ENCODE peak calls at places on chromosomes 1 and 21, in seven cellular contexts. One of them, this sample, is unnamed.
A peak's percentile ranks its signal among the peaks of the same experiment; 100 is the strongest.

GRCh38 chr1:51170342-51170741 is 65.7 kb upstream of the RNF11 start:
- DNase-seq in BJ: no peak
- DNase-seq in Calu3: no peak
- DNase-seq in progenitor cell of endocrine pancreas: no peak
- DNase-seq in heart right ventricle: no peak
- DNase-seq in A549: peak; percentile 55
- DNase-seq in ascending aorta: no peak
- DNase-seq in this sample: no peak

GRCh38 chr1:6544831-6545230 is 9.5 kb downstream of the NOL9 start:
- DNase-seq in BJ: no peak
- DNase-seq in Calu3: no peak
- DNase-seq in progenitor cell of endocrine pancreas: no peak
- DNase-seq in heart right ventricle: no peak
- DNase-seq in A549: no peak
- DNase-seq in ascending aorta: no peak
- DNase-seq in this sample: no peak

GRCh38 chr1:220904861-220905260 is 25.6 kb downstream of the HLX start:
- DNase-seq in BJ: no peak
- DNase-seq in Calu3: no peak
- DNase-seq in progenitor cell of endocrine pancreas: no peak
- DNase-seq in heart right ventricle: no peak
- DNase-seq in A549: no peak
- DNase-seq in ascending aorta: no peak
- DNase-seq in this sample: no peak

GRCh38 chr1:10642403-10643080 is 153.9 kb downstream of the CASZ1 start:
- DNase-seq in BJ: no peak
- DNase-seq in Calu3: no peak
- DNase-seq in progenitor cell of endocrine pancreas: no peak
- DNase-seq in heart right ventricle: no peak
- DNase-seq in A549: no peak
- DNase-seq in ascending aorta: no peak
- DNase-seq in this sample: no peak

GRCh38 chr1:4170548-4170947 is 270.5 kb upstream of the C1orf174 start:
- DNase-seq in BJ: no peak
- DNase-seq in Calu3: no peak
- DNase-seq in progenitor cell of endocrine pancreas: no peak
- DNase-seq in heart right ventricle: no peak
- DNase-seq in A549: no peak
- DNase-seq in ascending aorta: no peak
- DNase-seq in this sample: no peak

GRCh38 chr1:182615468-182616129 is 11.4 kb upstream of the RGS16 start:
- DNase-seq in BJ: no peak
- DNase-seq in Calu3: no peak
- DNase-seq in progenitor cell of endocrine pancreas: no peak
- DNase-seq in heart right ventricle: peak; percentile 61
- DNase-seq in A549: no peak
- DNase-seq in ascending aorta: peak; percentile 92
- DNase-seq in this sample: no peak

GRCh38 chr1:200438911-200439310 is 29.1 kb upstream of the ZNF281 start:
- DNase-seq in BJ: no peak
- DNase-seq in Calu3: no peak
- DNase-seq in progenitor cell of endocrine pancreas: no peak
- DNase-seq in heart right ventricle: no peak
- DNase-seq in A549: no peak
- DNase-seq in ascending aorta: no peak
- DNase-seq in this sample: no peak

GRCh38 chr1:155261401-155261887 is 716 bp downstream of the SCAMP3 start:
- DNase-seq in BJ: no peak
- DNase-seq in Calu3: peak; percentile 37
- DNase-seq in progenitor cell of endocrine pancreas: no peak
- DNase-seq in heart right ventricle: no peak
- DNase-seq in A549: no peak
- DNase-seq in ascending aorta: no peak
- DNase-seq in this sample: no peak

GRCh38 chr1:53460211-53460634 is 1.0 kb downstream of the DMRTB1 start:
- DNase-seq in BJ: no peak
- DNase-seq in Calu3: no peak
- DNase-seq in progenitor cell of endocrine pancreas: no peak
- DNase-seq in heart right ventricle: no peak
- DNase-seq in A549: no peak
- DNase-seq in ascending aorta: no peak
- DNase-seq in this sample: no peak

GRCh38 chr21:46362946-46363345 is 39.0 kb downstream of the PCNT start:
- DNase-seq in BJ: no peak
- DNase-seq in Calu3: no peak
- DNase-seq in progenitor cell of endocrine pancreas: no peak
- DNase-seq in heart right ventricle: no peak
- DNase-seq in A549: no peak
- DNase-seq in ascending aorta: no peak
- DNase-seq in this sample: no peak

GRCh38 chr21:43597052-43597451 is 62.2 kb downstream of the HSF2BP start:
- DNase-seq in BJ: no peak
- DNase-seq in Calu3: no peak
- DNase-seq in progenitor cell of endocrine pancreas: no peak
- DNase-seq in heart right ventricle: no peak
- DNase-seq in A549: peak; percentile 50
- DNase-seq in ascending aorta: no peak
- DNase-seq in this sample: no peak

GRCh38 chr1:80509965-80510522 is 1290.7 kb upstream of the ADGRL2 start:
- DNase-seq in BJ: no peak
- DNase-seq in Calu3: no peak
- DNase-seq in progenitor cell of endocrine pancreas: no peak
- DNase-seq in heart right ventricle: no peak
- DNase-seq in A549: no peak
- DNase-seq in ascending aorta: no peak
- DNase-seq in this sample: no peak

GRCh38 chr21:32056791-32057190 is 184.0 kb downstream of the HUNK start:
- DNase-seq in BJ: no peak
- DNase-seq in Calu3: no peak
- DNase-seq in progenitor cell of endocrine pancreas: no peak
- DNase-seq in heart right ventricle: no peak
- DNase-seq in A549: no peak
- DNase-seq in ascending aorta: peak; percentile 43
- DNase-seq in this sample: no peak

GRCh38 chr1:237851209-237851845 is 39.4 kb downstream of the ZP4 start:
- DNase-seq in BJ: no peak
- DNase-seq in Calu3: peak; percentile 84
- DNase-seq in progenitor cell of endocrine pancreas: no peak
- DNase-seq in heart right ventricle: no peak
- DNase-seq in A549: peak; percentile 58
- DNase-seq in ascending aorta: no peak
- DNase-seq in this sample: no peak

GRCh38 chr1:45331436-45332345 is 5.0 kb downstream of the HPDL start:
- DNase-seq in BJ: no peak
- DNase-seq in Calu3: no peak
- DNase-seq in progenitor cell of endocrine pancreas: no peak
- DNase-seq in heart right ventricle: no peak
- DNase-seq in A549: no peak
- DNase-seq in ascending aorta: no peak
- DNase-seq in this sample: no peak

DNA sequence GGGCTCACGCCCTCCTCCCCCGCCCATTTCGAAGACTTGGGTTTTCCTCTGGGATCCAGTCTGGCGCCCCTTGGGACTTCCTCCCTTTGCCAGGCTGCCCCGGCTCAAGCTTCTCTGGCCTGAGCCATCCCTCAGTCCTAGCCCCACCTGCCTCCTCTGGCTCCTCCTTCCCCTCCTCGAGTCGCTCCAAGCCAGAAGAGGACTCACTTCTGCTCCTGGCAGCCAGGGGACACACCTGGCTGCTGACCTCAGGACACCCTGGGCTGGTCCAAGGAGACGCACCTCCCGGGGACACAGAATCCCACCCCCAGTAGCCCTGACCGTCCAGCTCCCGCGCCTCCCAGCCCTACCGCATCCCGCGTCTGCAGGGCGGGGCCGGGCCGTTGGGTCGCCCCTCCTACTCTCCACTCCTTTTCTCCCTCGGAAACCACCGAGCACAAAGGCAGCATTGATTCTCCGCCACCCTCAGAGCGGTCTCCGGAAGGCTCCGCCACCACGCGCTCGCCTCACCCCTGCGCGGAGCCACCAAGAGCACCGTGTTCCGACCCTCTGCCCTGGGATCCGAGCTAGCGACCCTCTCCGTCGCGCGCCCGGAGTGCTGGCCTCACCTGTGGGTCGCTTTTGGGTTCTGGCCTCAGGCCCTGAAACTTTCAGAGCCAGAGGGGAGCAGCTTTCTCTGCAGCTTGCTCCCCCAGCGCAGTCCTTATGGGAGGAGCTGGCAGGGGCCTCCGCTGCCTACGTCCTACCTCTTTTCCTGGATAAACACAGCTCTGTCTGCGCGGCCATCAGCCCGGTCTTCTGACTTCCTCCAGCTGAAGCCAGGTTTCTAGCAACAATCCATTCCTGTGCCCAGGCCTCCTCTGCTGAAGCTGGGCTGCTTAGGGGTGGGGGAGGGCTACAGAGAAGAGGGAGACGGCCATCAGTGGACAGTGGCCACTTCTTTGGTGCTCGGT is at the start of gene C2CD4D:
- DNase-seq in BJ: no peak
- DNase-seq in Calu3: peak; percentile 96
- DNase-seq in progenitor cell of endocrine pancreas: peak; percentile 62
- DNase-seq in heart right ventricle: peak; percentile 31
- DNase-seq in A549: no peak
- DNase-seq in ascending aorta: no peak
- DNase-seq in this sample: no peak
- TF ChIP-seq CTCF in BJ: no peak
- TF ChIP-seq CTCF in Calu3: no peak
- TF ChIP-seq CTCF in progenitor cell of endocrine pancreas: no peak
- TF ChIP-seq CTCF in heart right ventricle: no peak
- TF ChIP-seq CTCF in A549: no peak
- TF ChIP-seq CTCF in ascending aorta: no peak
- TF ChIP-seq CTCF in this sample: no peak

GRCh38 chr1:175376194-175376593 is 183.6 kb upstream of the KIAA0040 start:
- DNase-seq in BJ: no peak
- DNase-seq in Calu3: no peak
- DNase-seq in progenitor cell of endocrine pancreas: no peak
- DNase-seq in heart right ventricle: no peak
- DNase-seq in A549: peak; percentile 30
- DNase-seq in ascending aorta: no peak
- DNase-seq in this sample: no peak
- TF ChIP-seq CTCF in BJ: no peak
- TF ChIP-seq CTCF in Calu3: no peak
- TF ChIP-seq CTCF in progenitor cell of endocrine pancreas: peak; percentile 17
- TF ChIP-seq CTCF in heart right ventricle: peak; percentile 35
- TF ChIP-seq CTCF in A549: peak; percentile 33
- TF ChIP-seq CTCF in ascending aorta: no peak
- TF ChIP-seq CTCF in this sample: no peak

GRCh38 chr1:217017172-217017571 is 293.9 kb upstream of the ESRRG start:
- DNase-seq in BJ: no peak
- DNase-seq in Calu3: no peak
- DNase-seq in progenitor cell of endocrine pancreas: no peak
- DNase-seq in heart right ventricle: no peak
- DNase-seq in A549: no peak
- DNase-seq in ascending aorta: no peak
- DNase-seq in this sample: no peak

GRCh38 chr1:217026506-217026905 is 303.3 kb upstream of the ESRRG start:
- DNase-seq in BJ: no peak
- DNase-seq in Calu3: peak; percentile 53
- DNase-seq in progenitor cell of endocrine pancreas: no peak
- DNase-seq in heart right ventricle: no peak
- DNase-seq in A549: no peak
- DNase-seq in ascending aorta: no peak
- DNase-seq in this sample: no peak

GRCh38 chr1:217018648-217019047 is 295.4 kb upstream of the ESRRG start:
- DNase-seq in BJ: no peak
- DNase-seq in Calu3: no peak
- DNase-seq in progenitor cell of endocrine pancreas: no peak
- DNase-seq in heart right ventricle: no peak
- DNase-seq in A549: no peak
- DNase-seq in ascending aorta: no peak
- DNase-seq in this sample: no peak

GRCh38 chr1:217019475-217019874 is 296.2 kb upstream of the ESRRG start:
- DNase-seq in BJ: no peak
- DNase-seq in Calu3: no peak
- DNase-seq in progenitor cell of endocrine pancreas: no peak
- DNase-seq in heart right ventricle: no peak
- DNase-seq in A549: no peak
- DNase-seq in ascending aorta: no peak
- DNase-seq in this sample: no peak

GRCh38 chr1:217021400-217021799 is 298.2 kb upstream of the ESRRG start:
- DNase-seq in BJ: no peak
- DNase-seq in Calu3: no peak
- DNase-seq in progenitor cell of endocrine pancreas: no peak
- DNase-seq in heart right ventricle: no peak
- DNase-seq in A549: no peak
- DNase-seq in ascending aorta: no peak
- DNase-seq in this sample: no peak
- TF ChIP-seq CTCF in BJ: no peak
- TF ChIP-seq CTCF in Calu3: no peak
- TF ChIP-seq CTCF in progenitor cell of endocrine pancreas: no peak
- TF ChIP-seq CTCF in heart right ventricle: no peak
- TF ChIP-seq CTCF in A549: no peak
- TF ChIP-seq CTCF in ascending aorta: no peak
- TF ChIP-seq CTCF in this sample: no peak

DNA sequence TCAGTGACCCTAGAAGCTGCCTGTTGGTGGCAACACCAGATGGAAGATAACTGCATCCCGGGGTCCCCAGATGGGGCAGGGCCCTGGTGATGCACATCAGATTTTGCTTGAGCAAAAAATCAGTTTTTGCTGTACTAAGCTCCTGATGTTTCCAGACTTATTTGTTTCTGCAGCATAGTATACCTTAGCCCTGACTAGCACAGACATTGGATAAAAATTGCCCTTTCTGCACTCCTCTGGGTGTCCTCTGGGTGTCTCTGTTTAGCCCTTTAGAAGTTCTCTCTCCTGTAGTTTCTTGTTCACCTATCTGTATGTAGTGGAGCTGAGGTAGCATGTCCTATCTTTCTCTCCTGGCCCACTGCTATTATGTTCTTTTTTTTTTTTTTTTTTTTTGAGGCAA is 30.3 kb upstream of the PLA2G2C start:
- DNase-seq in BJ: no peak
- DNase-seq in Calu3: no peak
- DNase-seq in progenitor cell of endocrine pancreas: no peak
- DNase-seq in heart right ventricle: no peak
- DNase-seq in A549: peak; percentile 34
- DNase-seq in ascending aorta: no peak
- DNase-seq in this sample: no peak
- TF ChIP-seq CTCF in BJ: peak; percentile 26
- TF ChIP-seq CTCF in Calu3: no peak
- TF ChIP-seq CTCF in progenitor cell of endocrine pancreas: peak; percentile 36
- TF ChIP-seq CTCF in heart right ventricle: no peak
- TF ChIP-seq CTCF in A549: peak; percentile 38
- TF ChIP-seq CTCF in ascending aorta: no peak
- TF ChIP-seq CTCF in this sample: no peak

DNA sequence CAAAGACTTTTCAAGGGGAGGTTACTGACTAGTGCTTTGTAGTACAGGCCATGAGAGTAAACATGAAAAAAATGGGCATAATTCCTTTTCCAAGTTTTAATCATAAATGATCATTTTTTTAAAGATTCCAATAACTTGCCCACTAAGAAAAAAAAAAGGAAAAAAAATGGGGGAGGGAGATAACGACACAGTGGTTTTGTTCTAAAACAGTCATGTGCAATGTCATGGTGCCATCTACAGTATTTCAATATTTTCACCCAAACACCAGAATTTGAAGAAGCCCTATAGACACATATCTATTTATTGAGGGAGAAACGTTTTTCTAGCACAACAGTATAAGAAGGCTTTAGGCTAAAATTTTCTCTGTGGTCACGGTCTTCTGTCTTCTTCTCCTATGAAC is 250.2 kb downstream of the LTN1 start:
- DNase-seq in BJ: no peak
- DNase-seq in Calu3: no peak
- DNase-seq in progenitor cell of endocrine pancreas: no peak
- DNase-seq in heart right ventricle: no peak
- DNase-seq in A549: no peak
- DNase-seq in ascending aorta: no peak
- DNase-seq in this sample: no peak
- TF ChIP-seq CTCF in BJ: peak; percentile 38
- TF ChIP-seq CTCF in Calu3: no peak
- TF ChIP-seq CTCF in progenitor cell of endocrine pancreas: no peak
- TF ChIP-seq CTCF in heart right ventricle: peak; percentile 52
- TF ChIP-seq CTCF in A549: no peak
- TF ChIP-seq CTCF in ascending aorta: no peak
- TF ChIP-seq CTCF in this sample: no peak

This sample was measured in omental fat pad.